ENCODE peak calls at places on chromosomes 3 and 15, in eight cellular contexts. O is HTR-8/SVneo; U is SW480; M is activated naive CD8-positive, alpha-beta T cell treated with anti-CD3 and anti-CD28 coated beads, Interleukin-2, amount 50 U/mL, for 24 hours; B is RPMI7951; D is NCI-H774; W is activated CD4-positive, alpha-beta T cell treated with anti-CD3 and anti-CD28 coated beads for 24 hours; G is lower lobe of right lung. Z is an unnamed sample.

GRCh38 chr3:134796313-134797079 is 1.4 kb downstream of the EPHB1 start:
- DNase-seq in G (no peak), M (no peak), O (no peak), U (no peak), D (peak), B (peak), W (no peak), Z (peak)

GRCh38 chr15:64930778-64931240 is 19.1 kb downstream of the ANKDD1A start:
- DNase-seq in O (peak), W (no peak), B (peak), D (no peak), M (no peak), G (no peak), U (no peak), Z (no peak)

GRCh38 chr3:186138272-186138981 is 29.5 kb upstream of the ETV5 start:
- DNase-seq in O (no peak), B (no peak), D (no peak), U (no peak), G (no peak), M (no peak), W (no peak), Z (no peak)

GRCh38 chr3:15099364-15100098 is 583 bp upstream of the RBSN start:
- DNase-seq in G (no peak), M (no peak), B (peak), D (no peak), W (no peak), O (no peak), U (no peak), Z (no peak)

GRCh38 chr3:41277790-41278465 is 78.6 kb downstream of the CTNNB1 start:
- DNase-seq in G (no peak), B (no peak), U (no peak), D (no peak), M (no peak), O (no peak), W (no peak), Z (no peak)

GRCh38 chr3:72904156-72904555 is 16.3 kb downstream of the GXYLT2 start:
- DNase-seq in O (no peak), B (no peak), G (no peak), M (no peak), U (no peak), W (no peak), D (no peak), Z (no peak)

GRCh38 chr3:45479627-45480026 is 91.3 kb downstream of the LARS2 start:
- DNase-seq in M (no peak), U (no peak), D (no peak), W (no peak), B (peak), O (peak), G (no peak), Z (peak)

GRCh38 chr3:57142335-57142734 is 22.8 kb downstream of the IL17RD start:
- DNase-seq in M (no peak), G (no peak), W (no peak), D (no peak), U (no peak), O (no peak), B (no peak), Z (no peak)

GRCh38 chr15:33553157-33553556 is 242.4 kb downstream of the RYR3 start:
- DNase-seq in O (no peak), B (no peak), D (no peak), W (no peak), G (no peak), M (no peak), U (no peak), Z (no peak)

GRCh38 chr3:10744098-10744465 is 71.9 kb upstream of the SLC6A11 start:
- DNase-seq in O (peak), M (peak), B (peak), U (peak), W (no peak), D (no peak), G (no peak), Z (no peak)

GRCh38 chr15:96330450-96331140 is at the start of gene NR2F2:
- DNase-seq in D (peak), M (peak), B (peak), O (peak), U (peak), G (peak), W (peak), Z (peak)

GRCh38 chr3:43613980-43614379 is 7.8 kb downstream of the ANO10 start:
- DNase-seq in G (no peak), M (no peak), W (no peak), B (no peak), O (no peak), U (no peak), D (no peak), Z (no peak)

GRCh38 chr15:100968043-100968966 is 49.1 kb downstream of the LRRK1 start:
- DNase-seq in M (no peak), U (no peak), W (no peak), G (no peak), D (no peak), B (peak), O (peak), Z (no peak)

GRCh38 chr3:46946856-46947544 is 29.5 kb downstream of the CCDC12 start:
- DNase-seq in M (peak), O (peak), D (no peak), U (peak), B (peak), W (no peak), G (peak), Z (no peak)

GRCh38 chr15:101107101-101107500 is 144.7 kb downstream of the CHSY1 start:
- DNase-seq in W (no peak), M (no peak), G (no peak), B (no peak), U (no peak), D (no peak), O (no peak), Z (no peak)

GRCh38 chr15:45913451-45913850 is 278.6 kb downstream of the SQOR start:
- DNase-seq in B (no peak), M (no peak), G (no peak), O (no peak), U (no peak), D (no peak), W (no peak), Z (no peak)

GRCh38 chr3:8851703-8852102 is 82.3 kb upstream of the OXTR start:
- DNase-seq in W (no peak), D (no peak), O (no peak), G (no peak), U (no peak), B (peak), M (no peak), Z (no peak)

GRCh38 chr3:50170689-50171088 is 15.6 kb downstream of the SEMA3F start:
- DNase-seq in D (no peak), W (no peak), U (peak), G (no peak), B (peak), M (no peak), O (peak), Z (no peak)

GRCh38 chr3:133283958-133284807 is 115.7 kb upstream of the BFSP2 start:
- DNase-seq in W (no peak), G (no peak), O (no peak), B (no peak), D (no peak), U (no peak), M (no peak), Z (no peak)

GRCh38 chr3:170330366-170330765 is 27.1 kb upstream of the SKIL start:
- DNase-seq in D (no peak), U (peak), O (no peak), B (peak), W (no peak), G (no peak), M (no peak), Z (no peak)

GRCh38 chr3:86788371-86788770 is 202.6 kb downstream of the VGLL3 start:
- DNase-seq in U (no peak), O (no peak), B (no peak), M (no peak), G (no peak), W (no peak), D (no peak), Z (no peak)

GRCh38 chr15:33941279-33942063 is 26.8 kb upstream of the CHRM5 start:
- DNase-seq in D (peak), W (no peak), B (no peak), O (no peak), G (no peak), U (no peak), M (no peak), Z (no peak)

GRCh38 chr3:61872077-61872706 is 310.8 kb downstream of the PTPRG start:
- DNase-seq in O (no peak), U (no peak), M (no peak), D (peak), B (no peak), W (no peak), G (no peak), Z (no peak)

GRCh38 chr15:94327356-94327936 is 96.1 kb downstream of the MCTP2 start:
- DNase-seq in G (no peak), D (no peak), U (peak), W (no peak), M (no peak), B (peak), O (peak), Z (no peak)

Z was measured in putamen.